ENCODE peak calls at places on chromosomes 13 and 19, in six cellular contexts. One of them, this sample, is unnamed.
A peak's percentile ranks its signal among the peaks of the same experiment; 100 is the strongest.

GRCh38 chr13:31827707-31828106 is 88.4 kb downstream of the RXFP2 start:
- DNase-seq in CD4-positive, CD25-positive, alpha-beta regulatory T cell: no peak
- DNase-seq in astrocyte of the hippocampus: no peak
- DNase-seq in NCI-H1105: no peak
- DNase-seq in activated naive CD8-positive, alpha-beta T cell treated with anti-CD3 and anti-CD28 coated beads, Interleukin-2, amount 50 U/mL, for 24 hours: no peak
- DNase-seq in PC-9: no peak
- DNase-seq in this sample: no peak

GRCh38 chr13:102642029-102642428 is 45.2 kb downstream of the TPP2 start:
- DNase-seq in CD4-positive, CD25-positive, alpha-beta regulatory T cell: no peak
- DNase-seq in astrocyte of the hippocampus: no peak
- DNase-seq in NCI-H1105: no peak
- DNase-seq in activated naive CD8-positive, alpha-beta T cell treated with anti-CD3 and anti-CD28 coated beads, Interleukin-2, amount 50 U/mL, for 24 hours: no peak
- DNase-seq in PC-9: no peak
- DNase-seq in this sample: no peak

GRCh38 chr19:37999309-38000213 is 92.6 kb downstream of the SIPA1L3 start:
- DNase-seq in CD4-positive, CD25-positive, alpha-beta regulatory T cell: no peak
- DNase-seq in astrocyte of the hippocampus: peak; percentile 91
- DNase-seq in NCI-H1105: no peak
- DNase-seq in activated naive CD8-positive, alpha-beta T cell treated with anti-CD3 and anti-CD28 coated beads, Interleukin-2, amount 50 U/mL, for 24 hours: no peak
- DNase-seq in PC-9: no peak
- DNase-seq in this sample: no peak

GRCh38 chr13:113897161-113897560 is 33.3 kb upstream of the GAS6 start:
- DNase-seq in CD4-positive, CD25-positive, alpha-beta regulatory T cell: no peak
- DNase-seq in astrocyte of the hippocampus: peak; percentile 98
- DNase-seq in NCI-H1105: no peak
- DNase-seq in activated naive CD8-positive, alpha-beta T cell treated with anti-CD3 and anti-CD28 coated beads, Interleukin-2, amount 50 U/mL, for 24 hours: no peak
- DNase-seq in PC-9: peak; percentile 88
- DNase-seq in this sample: no peak

GRCh38 chr13:110734561-110734960 is 21.1 kb downstream of the ING1 start:
- DNase-seq in CD4-positive, CD25-positive, alpha-beta regulatory T cell: no peak
- DNase-seq in astrocyte of the hippocampus: no peak
- DNase-seq in NCI-H1105: no peak
- DNase-seq in activated naive CD8-positive, alpha-beta T cell treated with anti-CD3 and anti-CD28 coated beads, Interleukin-2, amount 50 U/mL, for 24 hours: no peak
- DNase-seq in PC-9: no peak
- DNase-seq in this sample: no peak

GRCh38 chr19:41398042-41398403 is 405 bp downstream of the BCKDHA start:
- DNase-seq in CD4-positive, CD25-positive, alpha-beta regulatory T cell: no peak
- DNase-seq in astrocyte of the hippocampus: no peak
- DNase-seq in NCI-H1105: no peak
- DNase-seq in activated naive CD8-positive, alpha-beta T cell treated with anti-CD3 and anti-CD28 coated beads, Interleukin-2, amount 50 U/mL, for 24 hours: no peak
- DNase-seq in PC-9: no peak
- DNase-seq in this sample: peak; percentile 27

GRCh38 chr13:106865706-106866288 is 297.9 kb upstream of the ARGLU1 start:
- DNase-seq in CD4-positive, CD25-positive, alpha-beta regulatory T cell: no peak
- DNase-seq in astrocyte of the hippocampus: no peak
- DNase-seq in NCI-H1105: no peak
- DNase-seq in activated naive CD8-positive, alpha-beta T cell treated with anti-CD3 and anti-CD28 coated beads, Interleukin-2, amount 50 U/mL, for 24 hours: no peak
- DNase-seq in PC-9: no peak
- DNase-seq in this sample: no peak

GRCh38 chr13:95300625-95301134 is 571 bp downstream of the ABCC4 start:
- DNase-seq in CD4-positive, CD25-positive, alpha-beta regulatory T cell: peak; percentile 41
- DNase-seq in astrocyte of the hippocampus: peak; percentile 61
- DNase-seq in NCI-H1105: no peak
- DNase-seq in activated naive CD8-positive, alpha-beta T cell treated with anti-CD3 and anti-CD28 coated beads, Interleukin-2, amount 50 U/mL, for 24 hours: peak; percentile 60
- DNase-seq in PC-9: peak; percentile 54
- DNase-seq in this sample: peak; percentile 59

GRCh38 chr13:43805071-43805468 is 18.3 kb upstream of the ENOX1 start:
- DNase-seq in CD4-positive, CD25-positive, alpha-beta regulatory T cell: no peak
- DNase-seq in astrocyte of the hippocampus: peak; percentile 75
- DNase-seq in NCI-H1105: no peak
- DNase-seq in activated naive CD8-positive, alpha-beta T cell treated with anti-CD3 and anti-CD28 coated beads, Interleukin-2, amount 50 U/mL, for 24 hours: peak; percentile 3
- DNase-seq in PC-9: peak; percentile 26
- DNase-seq in this sample: peak; percentile 45

GRCh38 chr19:15288146-15288963 is 44.0 kb downstream of the BRD4 start:
- DNase-seq in CD4-positive, CD25-positive, alpha-beta regulatory T cell: peak; percentile 52
- DNase-seq in astrocyte of the hippocampus: peak; percentile 37
- DNase-seq in NCI-H1105: no peak
- DNase-seq in activated naive CD8-positive, alpha-beta T cell treated with anti-CD3 and anti-CD28 coated beads, Interleukin-2, amount 50 U/mL, for 24 hours: no peak
- DNase-seq in PC-9: no peak
- DNase-seq in this sample: no peak

GRCh38 chr13:106178816-106179215 is 356.6 kb downstream of the EFNB2 start:
- DNase-seq in CD4-positive, CD25-positive, alpha-beta regulatory T cell: no peak
- DNase-seq in astrocyte of the hippocampus: no peak
- DNase-seq in NCI-H1105: no peak
- DNase-seq in activated naive CD8-positive, alpha-beta T cell treated with anti-CD3 and anti-CD28 coated beads, Interleukin-2, amount 50 U/mL, for 24 hours: no peak
- DNase-seq in PC-9: no peak
- DNase-seq in this sample: no peak

GRCh38 chr13:44575741-44576395 is at the start of gene TSC22D1:
- DNase-seq in CD4-positive, CD25-positive, alpha-beta regulatory T cell: peak; percentile 62
- DNase-seq in astrocyte of the hippocampus: peak; percentile 67
- DNase-seq in NCI-H1105: no peak
- DNase-seq in activated naive CD8-positive, alpha-beta T cell treated with anti-CD3 and anti-CD28 coated beads, Interleukin-2, amount 50 U/mL, for 24 hours: peak; percentile 62
- DNase-seq in PC-9: peak; percentile 19
- DNase-seq in this sample: peak; percentile 66

GRCh38 chr13:32537580-32538233 is 888 bp downstream of the N4BP2L2 start:
- DNase-seq in CD4-positive, CD25-positive, alpha-beta regulatory T cell: peak; percentile 52
- DNase-seq in astrocyte of the hippocampus: no peak
- DNase-seq in NCI-H1105: no peak
- DNase-seq in activated naive CD8-positive, alpha-beta T cell treated with anti-CD3 and anti-CD28 coated beads, Interleukin-2, amount 50 U/mL, for 24 hours: peak; percentile 60
- DNase-seq in PC-9: peak; percentile 2
- DNase-seq in this sample: peak; percentile 66

GRCh38 chr19:45884682-45885555 is 1.0 kb downstream of the IRF2BP1 start:
- DNase-seq in CD4-positive, CD25-positive, alpha-beta regulatory T cell: no peak
- DNase-seq in astrocyte of the hippocampus: peak; percentile 45
- DNase-seq in NCI-H1105: peak; percentile 28
- DNase-seq in activated naive CD8-positive, alpha-beta T cell treated with anti-CD3 and anti-CD28 coated beads, Interleukin-2, amount 50 U/mL, for 24 hours: peak; percentile 55
- DNase-seq in PC-9: peak; percentile 21
- DNase-seq in this sample: peak; percentile 62

GRCh38 chr13:74132152-74132767 is 1.9 kb downstream of the KLF12 start:
- DNase-seq in CD4-positive, CD25-positive, alpha-beta regulatory T cell: peak; percentile 69
- DNase-seq in astrocyte of the hippocampus: peak; percentile 49
- DNase-seq in NCI-H1105: no peak
- DNase-seq in activated naive CD8-positive, alpha-beta T cell treated with anti-CD3 and anti-CD28 coated beads, Interleukin-2, amount 50 U/mL, for 24 hours: no peak
- DNase-seq in PC-9: no peak
- DNase-seq in this sample: no peak

GRCh38 chr19:35468637-35469036 is 20.6 kb downstream of the FFAR2 start:
- DNase-seq in CD4-positive, CD25-positive, alpha-beta regulatory T cell: peak; percentile 59
- DNase-seq in astrocyte of the hippocampus: peak; percentile 17
- DNase-seq in NCI-H1105: peak; percentile 32
- DNase-seq in activated naive CD8-positive, alpha-beta T cell treated with anti-CD3 and anti-CD28 coated beads, Interleukin-2, amount 50 U/mL, for 24 hours: peak; percentile 65
- DNase-seq in PC-9: peak; percentile 55
- DNase-seq in this sample: peak; percentile 75

GRCh38 chr19:507286-508203 is at the start of gene TPGS1:
- DNase-seq in CD4-positive, CD25-positive, alpha-beta regulatory T cell: peak; percentile 88
- DNase-seq in astrocyte of the hippocampus: peak; percentile 100
- DNase-seq in NCI-H1105: peak; percentile 75
- DNase-seq in activated naive CD8-positive, alpha-beta T cell treated with anti-CD3 and anti-CD28 coated beads, Interleukin-2, amount 50 U/mL, for 24 hours: peak; percentile 84
- DNase-seq in PC-9: peak; percentile 78
- DNase-seq in this sample: peak; percentile 91

GRCh38 chr13:93145199-93145598 is 81.4 kb upstream of the GPC6 start:
- DNase-seq in CD4-positive, CD25-positive, alpha-beta regulatory T cell: no peak
- DNase-seq in astrocyte of the hippocampus: no peak
- DNase-seq in NCI-H1105: no peak
- DNase-seq in activated naive CD8-positive, alpha-beta T cell treated with anti-CD3 and anti-CD28 coated beads, Interleukin-2, amount 50 U/mL, for 24 hours: no peak
- DNase-seq in PC-9: no peak
- DNase-seq in this sample: no peak

GRCh38 chr13:55440465-55441085 is 1700.1 kb upstream of the PRR20A start:
- DNase-seq in CD4-positive, CD25-positive, alpha-beta regulatory T cell: no peak
- DNase-seq in astrocyte of the hippocampus: no peak
- DNase-seq in NCI-H1105: no peak
- DNase-seq in activated naive CD8-positive, alpha-beta T cell treated with anti-CD3 and anti-CD28 coated beads, Interleukin-2, amount 50 U/mL, for 24 hours: no peak
- DNase-seq in PC-9: no peak
- DNase-seq in this sample: no peak

This sample was measured in activated T-cell treated with anti-CD3 and anti-CD28 coated beads, Interleukin-2, amount 50 U/mL, for 48 hours.